ENCODE peak calls at places on chromosomes 12 and 14, in four cellular contexts. T is LNCaP clone FGC, P is Caco-2, Y is lung. Z is an unnamed sample.

GRCh38 chr12:26524862-26525465 is 308.0 kb downstream of the ITPR2 start:
- DNase-seq in T (no peak), Y (no peak), P (no peak), Z (no peak)

GRCh38 chr12:104632724-104633181 is 176.0 kb downstream of the CHST11 start:
- DNase-seq in T (no peak), P (no peak), Y (no peak), Z (no peak)

GRCh38 chr14:95431199-95432145 is 85.0 kb downstream of the SYNE3 start:
- DNase-seq in T (no peak), Y (no peak), P (no peak), Z (no peak)

GRCh38 chr12:59005195-59005961 is 85.1 kb upstream of the LRIG3 start:
- DNase-seq in T (no peak), Y (no peak), P (no peak), Z (no peak)

GRCh38 chr12:121366063-121366459 is 13.8 kb upstream of the ANAPC5 start:
- DNase-seq in P (no peak), Y (no peak), T (no peak), Z (no peak)

GRCh38 chr12:56629459-56630179 is 507 bp downstream of the BAZ2A start:
- DNase-seq in P (no peak), T (no peak), Y (no peak), Z (no peak)

GRCh38 chr14:104588066-104588857 is 8.7 kb downstream of the C14orf180 start:
- DNase-seq in T (peak), Y (no peak), P (no peak), Z (no peak)

GRCh38 chr14:33808187-33808586 is 142.7 kb downstream of the EGLN3 start:
- DNase-seq in P (no peak), T (no peak), Y (no peak), Z (no peak)

GRCh38 chr14:100404419-100404818 is 81.3 kb downstream of the SLC25A47 start:
- DNase-seq in P (no peak), Y (no peak), T (no peak), Z (no peak)

GRCh38 chr14:95291859-95292542 is 27.7 kb downstream of the CLMN start:
- DNase-seq in P (no peak), T (peak), Y (no peak), Z (no peak)

GRCh38 chr12:27822076-27822712 is 42.2 kb upstream of the MANSC4 start:
- DNase-seq in T (no peak), P (no peak), Y (no peak), Z (no peak)

GRCh38 chr12:65937806-65938205 is 113.5 kb downstream of the HMGA2 start:
- DNase-seq in T (no peak), Y (no peak), P (no peak), Z (no peak)

GRCh38 chr12:2378835-2379330 is 326.1 kb downstream of the CACNA1C start:
- DNase-seq in Y (no peak), P (no peak), T (no peak), Z (no peak)

GRCh38 chr12:105554223-105554678 is 223.8 kb downstream of the C12orf75 start:
- DNase-seq in P (no peak), Y (no peak), T (no peak), Z (no peak)

GRCh38 chr12:112716099-112717093 is 75.2 kb upstream of the RPH3A start:
- DNase-seq in Y (no peak), P (no peak), T (peak), Z (no peak)

GRCh38 chr14:104891664-104892500 is 26.8 kb downstream of the CEP170B start:
- DNase-seq in Y (no peak), T (no peak), P (peak), Z (no peak)

GRCh38 chr12:19912996-19913395 is 455.3 kb upstream of the PDE3A start:
- DNase-seq in T (peak), P (peak), Y (no peak), Z (no peak)

GRCh38 chr14:54785111-54785777 is 117.4 kb downstream of the GCH1 start:
- DNase-seq in T (no peak), P (peak), Y (no peak), Z (no peak)

GRCh38 chr14:54622189-54622958 is 55.4 kb downstream of the SAMD4A start:
- DNase-seq in T (no peak), Y (no peak), P (no peak), Z (no peak)

GRCh38 chr14:23660290-23661226 is 24.4 kb downstream of the DHRS2 start:
- DNase-seq in Y (no peak), P (no peak), T (no peak), Z (no peak)

GRCh38 chr12:93524386-93525133 is 47.9 kb upstream of the SOCS2 start:
- DNase-seq in Y (no peak), T (peak), P (no peak), Z (no peak)

GRCh38 chr14:98701377-98701776 is 570.6 kb downstream of the BCL11B start:
- DNase-seq in T (no peak), Y (no peak), P (no peak), Z (no peak)

GRCh38 chr14:100297320-100298300 is 8.6 kb downstream of the SLC25A29 start:
- DNase-seq in T (no peak), P (no peak), Y (peak), Z (no peak)

GRCh38 chr14:57420986-57421385 is 30.6 kb downstream of the NAA30 start:
- DNase-seq in Y (no peak), T (no peak), P (no peak), Z (no peak)

GRCh38 chr12:51262758-51263177 is 7.4 kb downstream of the SMAGP start:
- DNase-seq in Y (no peak), P (peak), T (no peak), Z (no peak)

GRCh38 chr12:107386569-107386968 is 293.2 kb upstream of the CRY1 start:
- DNase-seq in P (no peak), Y (no peak), T (no peak), Z (no peak)

GRCh38 chr12:32558941-32559340 is 120.2 kb upstream of the DNM1L start:
- DNase-seq in Y (no peak), P (no peak), T (no peak), Z (no peak)
- TF ChIP-seq CTCF in Y (no peak), P (no peak), T (no peak), Z (no peak)

GRCh38 chr12:77042834-77043233 is 22.5 kb downstream of the E2F7 start:
- DNase-seq in Y (no peak), T (no peak), P (no peak), Z (no peak)

GRCh38 chr12:77053259-77053658 is 12.1 kb downstream of the E2F7 start:
- DNase-seq in P (no peak), T (no peak), Y (no peak), Z (no peak)

GRCh38 chr12:77045183-77045582 is 20.2 kb downstream of the E2F7 start:
- DNase-seq in P (no peak), T (no peak), Y (no peak), Z (no peak)

GRCh38 chr12:77049767-77050353 is 15.5 kb downstream of the E2F7 start:
- DNase-seq in Y (no peak), T (peak), P (no peak), Z (no peak)

DNA sequence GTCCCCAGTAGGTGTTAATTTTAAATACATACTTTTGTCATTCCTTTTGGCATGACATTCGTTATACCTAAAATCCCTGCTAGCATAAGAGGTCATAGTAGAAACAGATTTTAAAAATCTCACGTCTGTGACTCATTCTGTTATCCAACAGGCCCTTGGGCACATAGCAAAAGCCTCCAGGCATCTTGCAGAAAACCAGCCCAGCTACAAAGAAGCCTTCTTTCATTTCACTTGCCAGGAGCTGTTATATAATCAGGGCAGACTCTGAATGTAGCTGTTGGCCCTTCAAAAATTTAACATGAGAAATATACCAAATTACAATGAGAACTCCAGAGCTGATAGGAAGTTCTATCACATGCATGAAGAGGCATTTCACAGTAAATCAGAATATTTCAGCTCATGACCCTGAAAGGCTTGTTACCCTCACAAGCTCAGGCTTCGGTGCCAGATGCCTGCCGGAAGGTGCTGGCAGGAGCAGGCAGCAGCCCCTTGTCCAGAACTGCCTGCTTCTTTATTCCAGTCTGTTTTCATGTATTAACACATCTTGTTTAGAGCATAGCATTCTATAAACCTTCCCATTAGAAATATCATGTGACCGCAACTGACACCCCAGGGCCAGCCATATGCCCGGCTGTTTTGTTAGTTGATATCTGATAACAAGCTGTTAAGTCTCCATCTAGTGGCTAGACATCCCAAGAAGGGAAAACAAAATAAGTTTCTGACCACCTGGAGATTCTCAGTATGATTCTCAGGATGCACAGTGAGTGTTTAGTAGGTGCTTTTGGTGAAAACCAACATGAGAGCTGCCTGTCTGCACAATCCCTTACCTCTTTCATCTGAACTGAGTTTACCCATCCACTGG is 17.8 kb downstream of the E2F7 start:
- DNase-seq in Y (no peak), P (no peak), T (no peak), Z (no peak)
- TF ChIP-seq CTCF in Y (no peak), P (peak), T (peak), Z (peak)

GRCh38 chr14:89388853-89389252 is 28.2 kb downstream of the FOXN3 start:
- DNase-seq in T (no peak), Y (no peak), P (no peak), Z (no peak)
- TF ChIP-seq CTCF in T (no peak), Y (no peak), P (no peak), Z (peak)

GRCh38 chr12:54759751-54760150 is 94.6 kb upstream of the MUCL1 start:
- DNase-seq in T (peak), Y (no peak), P (peak), Z (no peak)
- TF ChIP-seq CTCF in T (peak), Y (no peak), P (peak), Z (peak)

GRCh38 chr12:103571286-103571685 is 15.8 kb upstream of the STAB2 start:
- DNase-seq in T (no peak), Y (no peak), P (peak), Z (no peak)
- TF ChIP-seq CTCF in T (no peak), Y (no peak), P (no peak), Z (no peak)

GRCh38 chr14:78227466-78228077 is 57.4 kb downstream of the NRXN3 start:
- DNase-seq in P (no peak), Y (no peak), T (no peak), Z (no peak)
- TF ChIP-seq CTCF in P (peak), Y (no peak), T (peak), Z (no peak)

DNA sequence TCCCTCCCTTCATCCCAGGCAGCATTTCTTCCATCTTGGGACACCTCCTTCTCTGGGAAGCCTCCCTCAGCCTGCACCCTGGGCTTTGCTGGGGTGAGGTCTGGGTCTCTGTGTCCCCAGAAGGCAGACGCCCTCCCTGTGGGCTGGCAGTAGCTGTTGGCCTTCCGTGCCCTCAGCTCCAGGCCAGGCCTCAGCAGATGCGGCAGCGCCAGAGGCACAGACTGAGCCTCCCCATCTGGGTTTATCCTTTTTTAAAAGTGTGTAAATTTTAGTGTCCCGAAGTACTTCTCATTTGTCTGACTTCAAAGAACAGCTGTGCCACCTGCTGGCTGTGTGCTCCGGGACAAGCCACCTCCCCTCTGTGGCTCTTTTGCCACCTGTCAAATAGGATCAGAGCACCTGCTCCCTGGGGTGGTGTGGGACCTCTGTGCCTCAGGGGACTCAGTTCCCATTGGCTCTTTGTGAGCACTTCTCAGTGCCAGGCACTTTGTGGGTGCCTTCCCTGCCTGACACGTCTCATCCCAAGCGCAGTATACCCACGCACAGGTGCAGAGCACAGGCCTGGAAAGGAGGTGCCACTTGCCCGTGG is 11.1 kb downstream of the EXOC3L4 start:
- DNase-seq in T (peak), P (no peak), Y (no peak), Z (no peak)
- TF ChIP-seq CTCF in T (peak), P (peak), Y (no peak), Z (no peak)

DNA sequence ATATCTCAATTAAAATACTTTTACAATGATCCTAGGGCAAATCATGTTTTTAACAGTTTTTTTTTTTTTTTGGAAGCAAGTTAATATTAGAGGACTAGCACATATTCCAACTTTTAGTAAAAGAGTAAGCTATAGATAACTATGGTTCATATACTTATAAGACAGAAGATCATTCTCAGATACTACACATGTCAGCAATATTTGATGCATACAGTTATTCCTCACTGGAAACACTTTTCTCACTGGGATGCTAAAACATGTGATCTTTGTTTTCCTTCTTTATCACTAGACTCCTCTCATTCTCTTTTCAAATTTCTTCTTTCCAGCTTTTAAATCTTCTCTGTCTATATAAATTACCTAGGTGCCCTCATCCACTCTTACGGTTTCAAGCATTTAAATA is 1020.4 kb upstream of the FBXO33 start:
- DNase-seq in Y (no peak), P (no peak), T (no peak), Z (no peak)
- TF ChIP-seq CTCF in Y (no peak), P (no peak), T (no peak), Z (no peak)

GRCh38 chr12:74899031-74899829 is 310.4 kb downstream of the KCNC2 start:
- DNase-seq in Y (no peak), P (no peak), T (no peak), Z (no peak)

GRCh38 chr12:74906224-74906623 is 303.4 kb downstream of the KCNC2 start:
- DNase-seq in Y (no peak), P (no peak), T (no peak), Z (no peak)

GRCh38 chr12:74900232-74900631 is 309.4 kb downstream of the KCNC2 start:
- DNase-seq in T (no peak), P (no peak), Y (no peak), Z (no peak)

GRCh38 chr12:74897425-74898211 is 312.0 kb downstream of the KCNC2 start:
- DNase-seq in T (peak), P (no peak), Y (no peak), Z (no peak)

DNA sequence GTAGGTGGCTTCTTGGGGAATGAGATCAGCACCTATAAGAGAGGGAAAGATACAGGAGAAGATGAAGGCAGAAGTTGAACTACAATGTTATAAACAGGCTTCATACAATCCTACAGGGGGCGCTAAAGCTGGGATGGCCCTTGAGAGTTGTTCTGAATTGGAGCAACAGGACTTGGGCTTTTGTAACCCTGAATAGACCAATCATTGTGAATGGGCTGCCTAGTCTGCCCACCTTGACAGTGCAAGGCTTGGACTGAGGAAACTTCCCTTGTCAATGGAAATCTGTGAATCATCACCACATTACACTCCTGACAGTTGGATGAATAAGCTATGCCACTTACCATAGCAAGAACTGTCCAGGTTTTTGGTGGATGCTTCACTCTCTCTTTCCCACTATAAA is 306.1 kb downstream of the KCNC2 start:
- DNase-seq in T (no peak), Y (no peak), P (no peak), Z (no peak)
- TF ChIP-seq CTCF in T (peak), Y (no peak), P (peak), Z (no peak)

GRCh38 chr12:132831771-132832170 is 3.1 kb upstream of the GOLGA3 start:
- DNase-seq in Y (no peak), T (no peak), P (no peak), Z (no peak)

GRCh38 chr12:132825089-132825488 is 3.6 kb downstream of the GOLGA3 start:
- DNase-seq in T (no peak), Y (no peak), P (no peak), Z (no peak)

GRCh38 chr12:132828706-132829534 is at the start of gene GOLGA3:
- DNase-seq in Y (peak), P (peak), T (peak), Z (peak)

GRCh38 chr12:132825861-132826260 is 2.8 kb downstream of the GOLGA3 start:
- DNase-seq in P (no peak), T (no peak), Y (no peak), Z (no peak)

GRCh38 chr12:132827763-132828703 is 636 bp downstream of the GOLGA3 start:
- DNase-seq in T (peak), Y (peak), P (peak), Z (no peak)
- TF ChIP-seq CTCF in T (peak), Y (no peak), P (no peak), Z (no peak)